ENCODE peak calls at places on chromosomes 11 and 22, in four cellular contexts. R, A, H and X are unnamed samples.

GRCh38 chr22:46092646-46093410 is 57.5 kb upstream of the PPARA start:
- DNase-seq in H (no peak), R (no peak), A (no peak), X (no peak)

GRCh38 chr11:14359573-14360031 is 619 bp upstream of the RRAS2 start:
- DNase-seq in A (no peak), R (no peak), H (no peak), X (no peak)

GRCh38 chr11:63478896-63479295 is 12.1 kb downstream of the PLAAT5 start:
- DNase-seq in A (peak; percentile 75), H (peak; percentile 23), R (peak; percentile 61), X (peak; percentile 74)

GRCh38 chr22:43198126-43198525 is 11.2 kb upstream of the TTLL12 start:
- DNase-seq in A (no peak), R (no peak), H (no peak), X (no peak)

GRCh38 chr22:44391481-44392445 is 79.0 kb upstream of the SHISAL1 start:
- DNase-seq in R (no peak), H (no peak), A (no peak), X (no peak)

GRCh38 chr11:112881461-112881860 is 79.8 kb upstream of the NCAM1 start:
- DNase-seq in A (peak; percentile 20), H (no peak), R (no peak), X (no peak)

GRCh38 chr11:10294289-10294953 is 402 bp upstream of the SBF2 start:
- DNase-seq in A (no peak), R (no peak), H (no peak), X (peak; percentile 45)

GRCh38 chr22:22395230-22395629 is 113.3 kb downstream of the ZNF280B start:
- DNase-seq in A (no peak), H (no peak), R (no peak), X (no peak)

GRCh38 chr11:34395916-34396555 is 38.2 kb upstream of the ABTB2 start:
- DNase-seq in R (no peak), A (no peak), H (no peak), X (no peak)
- TF ChIP-seq SP1 in R (no peak), A (no peak), H (no peak), X (no peak)

GRCh38 chr11:99449345-99449744 is 428.6 kb downstream of the CNTN5 start:
- DNase-seq in H (no peak), A (no peak), R (no peak), X (no peak)
- TF ChIP-seq BHLHE40 in H (no peak), A (no peak), R (no peak), X (no peak)

GRCh38 chr11:1942541-1943260 is 4.4 kb upstream of the MRPL23 start:
- DNase-seq in H (no peak), R (no peak), A (no peak), X (no peak)

GRCh38 chr11:1947592-1948237 is 583 bp downstream of the MRPL23 start:
- DNase-seq in H (no peak), R (no peak), A (no peak), X (no peak)

GRCh38 chr11:1946812-1947480 is at the start of gene MRPL23:
- DNase-seq in R (no peak), H (no peak), A (no peak), X (no peak)

GRCh38 chr11:1943977-1944376 is 3.2 kb upstream of the MRPL23 start:
- DNase-seq in A (no peak), H (no peak), R (no peak), X (no peak)

GRCh38 chr11:1943576-1943975 is 3.6 kb upstream of the MRPL23 start:
- DNase-seq in H (no peak), R (no peak), A (no peak), X (no peak)
- TF ChIP-seq TARDBP in H (no peak), R (no peak), A (no peak), X (no peak)

GRCh38 chr22:20779014-20779812 is 5.3 kb downstream of the SERPIND1 start:
- DNase-seq in H (no peak), R (no peak), A (no peak), X (no peak)

GRCh38 chr22:20781272-20781990 is 7.5 kb downstream of the SERPIND1 start:
- DNase-seq in A (peak; percentile 63), H (no peak), R (no peak), X (no peak)

GRCh38 chr22:20777420-20778177 is 3.7 kb downstream of the SERPIND1 start:
- DNase-seq in H (no peak), R (peak; percentile 99), A (peak; percentile 99), X (no peak)

GRCh38 chr22:20782083-20782482 is 8.2 kb downstream of the SERPIND1 start:
- DNase-seq in H (no peak), R (no peak), A (no peak), X (no peak)

DNA sequence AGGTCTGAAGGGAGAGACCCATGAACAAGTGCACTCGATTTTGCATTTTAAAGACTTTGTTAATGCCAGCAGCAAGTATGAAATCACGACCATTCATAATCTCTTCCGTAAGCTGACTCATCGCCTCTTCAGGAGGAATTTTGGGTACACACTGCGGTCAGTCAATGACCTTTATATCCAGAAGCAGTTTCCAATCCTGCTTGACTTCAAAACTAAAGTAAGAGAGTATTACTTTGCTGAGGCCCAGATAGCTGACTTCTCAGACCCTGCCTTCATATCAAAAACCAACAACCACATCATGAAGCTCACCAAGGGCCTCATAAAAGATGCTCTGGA is 5.9 kb downstream of the SERPIND1 start:
- DNase-seq in R (no peak), A (no peak), H (no peak), X (no peak)
- TF ChIP-seq SP1 in R (no peak), A (no peak), H (no peak), X (no peak)

DNA sequence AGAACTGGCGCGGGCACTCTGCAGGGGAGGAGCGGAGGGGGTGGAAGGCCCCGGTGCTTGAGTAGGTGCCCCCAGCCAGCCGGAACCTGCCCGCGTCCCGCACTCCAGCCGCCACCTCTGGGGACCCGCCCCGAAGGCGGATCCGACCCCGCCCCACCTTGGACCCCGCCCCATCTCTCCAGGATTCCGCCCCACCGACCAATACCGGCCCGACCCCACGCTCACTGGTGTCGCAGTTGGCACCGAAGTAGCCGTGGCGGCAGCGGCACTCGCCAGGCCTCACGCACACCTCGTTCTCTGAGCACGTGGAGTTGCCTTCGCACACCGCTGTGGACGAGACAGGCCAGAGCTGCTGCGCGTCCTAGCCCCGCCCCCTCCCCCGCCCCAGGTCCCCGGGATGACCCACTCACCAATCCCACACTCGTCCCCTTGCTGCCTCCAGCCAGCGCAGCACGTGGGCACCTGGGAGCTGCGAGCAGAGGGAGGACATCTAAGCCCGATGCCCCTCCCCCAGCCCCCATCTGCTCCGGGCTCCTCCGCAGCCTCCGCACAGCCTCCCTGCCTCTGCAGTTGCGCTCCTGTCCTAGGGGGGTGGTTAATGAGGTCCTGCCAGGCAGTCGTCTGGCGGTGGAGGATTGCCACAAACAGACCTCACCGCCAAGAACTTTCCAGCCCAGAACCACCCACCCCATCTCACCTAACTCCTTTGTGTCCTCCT is 5.9 kb downstream of the SCARF2 start:
- DNase-seq in R (no peak), H (no peak), A (no peak), X (no peak)
- TF ChIP-seq BHLHE40 in R (no peak), H (no peak), A (no peak), X (no peak)

GRCh38 chr11:46721286-46721685 is 2.3 kb downstream of the F2 start:
- DNase-seq in A (no peak), H (no peak), R (no peak), X (no peak)
- TF ChIP-seq TARDBP in A (no peak), H (no peak), R (no peak), X (no peak)

GRCh38 chr11:110883266-110883665 is 171.0 kb upstream of the ARHGAP20 start:
- DNase-seq in R (no peak), H (no peak), A (no peak), X (no peak)
- TF ChIP-seq SP1 in R (no peak), H (no peak), A (no peak), X (no peak)

DNA sequence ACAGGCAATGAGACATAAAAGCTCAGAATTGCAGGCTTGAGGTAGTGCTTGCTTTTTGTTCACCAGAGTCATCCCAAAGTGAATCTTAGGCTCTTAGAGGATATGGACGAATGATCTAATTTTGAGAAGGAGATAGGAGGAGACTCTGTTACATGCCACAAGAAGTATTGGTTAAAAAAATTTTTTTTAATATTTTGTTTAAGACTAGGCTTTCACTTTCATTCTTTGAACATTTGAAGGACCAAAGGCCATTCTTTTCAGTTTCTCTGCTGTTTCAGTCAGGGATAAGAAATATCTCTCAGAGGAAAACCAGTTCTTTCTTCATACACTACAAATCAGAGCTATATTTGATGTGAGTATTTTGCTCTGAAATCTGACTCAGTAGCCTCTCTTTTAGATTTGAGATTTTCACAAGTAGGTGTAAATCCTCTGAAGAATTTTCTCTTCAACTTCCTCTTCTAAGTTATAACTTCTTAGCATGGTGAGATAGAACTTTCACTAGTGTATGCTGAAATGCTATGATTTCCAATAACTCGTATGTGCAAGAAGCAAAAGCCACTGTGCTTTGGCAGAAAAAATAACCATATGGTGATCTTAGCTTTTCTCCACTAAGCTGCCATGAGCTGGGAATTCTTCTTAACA is 24.1 kb upstream of the FAM181B start:
- DNase-seq in H (no peak), R (no peak), A (no peak), X (no peak)
- TF ChIP-seq BHLHE40 in H (no peak), R (no peak), A (no peak), X (no peak)

GRCh38 chr22:31943976-31944699 is at the start of gene YWHAH:
- DNase-seq in H (peak; percentile 62), A (peak; percentile 94), R (peak; percentile 88), X (peak; percentile 99)

GRCh38 chr22:31945971-31946680 is 1.8 kb downstream of the YWHAH start:
- DNase-seq in R (no peak), A (peak; percentile 55), H (no peak), X (no peak)

GRCh38 chr22:31947296-31947695 is 3.0 kb downstream of the YWHAH start:
- DNase-seq in A (peak; percentile 67), H (no peak), R (peak; percentile 48), X (no peak)

GRCh38 chr22:31944700-31945477 is 554 bp downstream of the YWHAH start:
- DNase-seq in R (no peak), H (no peak), A (peak; percentile 65), X (peak; percentile 52)

GRCh38 chr22:31945478-31945815 is 1.1 kb downstream of the YWHAH start:
- DNase-seq in H (no peak), A (no peak), R (no peak), X (no peak)
- TF ChIP-seq TARDBP in H (no peak), A (no peak), R (no peak), X (no peak)